ENCODE peak calls at places on chromosomes 7 and 10, in eight cellular contexts. One of them, this sample, is unnamed.

GRCh38 chr7:31318308-31318707 is 22.2 kb downstream of the NEUROD6 start:
- DNase-seq in SJSA1: no peak
- DNase-seq in thoracic aorta: no peak
- DNase-seq in WERI-Rb-1: no peak
- DNase-seq in HepG2: peak
- DNase-seq in tibial artery: no peak
- DNase-seq in ovary: no peak
- DNase-seq in left ventricle myocardium inferior: no peak
- DNase-seq in this sample: no peak

GRCh38 chr10:86266446-86267242 is 100.0 kb downstream of the GRID1 start:
- DNase-seq in SJSA1: no peak
- DNase-seq in thoracic aorta: no peak
- DNase-seq in WERI-Rb-1: peak
- DNase-seq in HepG2: no peak
- DNase-seq in tibial artery: peak
- DNase-seq in ovary: no peak
- DNase-seq in left ventricle myocardium inferior: no peak
- DNase-seq in this sample: peak

GRCh38 chr7:84364708-84365107 is 170.1 kb upstream of the SEMA3A start:
- DNase-seq in SJSA1: peak
- DNase-seq in thoracic aorta: no peak
- DNase-seq in WERI-Rb-1: no peak
- DNase-seq in HepG2: no peak
- DNase-seq in tibial artery: no peak
- DNase-seq in ovary: no peak
- DNase-seq in left ventricle myocardium inferior: no peak
- DNase-seq in this sample: no peak

GRCh38 chr7:27734583-27734982 is 5.4 kb upstream of the TAX1BP1 start:
- DNase-seq in SJSA1: no peak
- DNase-seq in thoracic aorta: no peak
- DNase-seq in WERI-Rb-1: no peak
- DNase-seq in HepG2: no peak
- DNase-seq in tibial artery: no peak
- DNase-seq in ovary: no peak
- DNase-seq in left ventricle myocardium inferior: no peak
- DNase-seq in this sample: no peak

GRCh38 chr10:17022898-17023297 is 106.7 kb downstream of the CUBN start:
- DNase-seq in SJSA1: no peak
- DNase-seq in thoracic aorta: no peak
- DNase-seq in WERI-Rb-1: no peak
- DNase-seq in HepG2: no peak
- DNase-seq in tibial artery: no peak
- DNase-seq in ovary: no peak
- DNase-seq in left ventricle myocardium inferior: no peak
- DNase-seq in this sample: peak

GRCh38 chr10:97020452-97021400 is 165.0 kb downstream of the SLIT1 start:
- DNase-seq in SJSA1: no peak
- DNase-seq in thoracic aorta: no peak
- DNase-seq in WERI-Rb-1: peak
- DNase-seq in HepG2: no peak
- DNase-seq in tibial artery: peak
- DNase-seq in ovary: peak
- DNase-seq in left ventricle myocardium inferior: peak
- DNase-seq in this sample: peak

GRCh38 chr7:100884741-100885439 is 4.6 kb downstream of the UFSP1 start:
- DNase-seq in SJSA1: no peak
- DNase-seq in thoracic aorta: no peak
- DNase-seq in WERI-Rb-1: no peak
- DNase-seq in HepG2: no peak
- DNase-seq in tibial artery: no peak
- DNase-seq in ovary: no peak
- DNase-seq in left ventricle myocardium inferior: no peak
- DNase-seq in this sample: no peak

GRCh38 chr7:119033641-119034040 is 809.1 kb downstream of the ANKRD7 start:
- DNase-seq in SJSA1: no peak
- DNase-seq in thoracic aorta: no peak
- DNase-seq in WERI-Rb-1: no peak
- DNase-seq in HepG2: no peak
- DNase-seq in tibial artery: no peak
- DNase-seq in ovary: no peak
- DNase-seq in left ventricle myocardium inferior: no peak
- DNase-seq in this sample: no peak

GRCh38 chr7:66542049-66542448 is 86.6 kb upstream of the KCTD7 start:
- DNase-seq in SJSA1: no peak
- DNase-seq in thoracic aorta: no peak
- DNase-seq in WERI-Rb-1: no peak
- DNase-seq in HepG2: no peak
- DNase-seq in tibial artery: no peak
- DNase-seq in ovary: no peak
- DNase-seq in left ventricle myocardium inferior: no peak
- DNase-seq in this sample: no peak

GRCh38 chr7:146503844-146504243 is 387.2 kb downstream of the CNTNAP2 start:
- DNase-seq in SJSA1: no peak
- DNase-seq in thoracic aorta: no peak
- DNase-seq in WERI-Rb-1: no peak
- DNase-seq in HepG2: no peak
- DNase-seq in tibial artery: no peak
- DNase-seq in ovary: no peak
- DNase-seq in left ventricle myocardium inferior: no peak
- DNase-seq in this sample: no peak

GRCh38 chr7:77989981-77990566 is 191.5 kb downstream of the PHTF2 start:
- DNase-seq in SJSA1: no peak
- DNase-seq in thoracic aorta: no peak
- DNase-seq in WERI-Rb-1: peak
- DNase-seq in HepG2: no peak
- DNase-seq in tibial artery: no peak
- DNase-seq in ovary: no peak
- DNase-seq in left ventricle myocardium inferior: no peak
- DNase-seq in this sample: peak

GRCh38 chr7:22666732-22667131 is 60.3 kb upstream of the IL6 start:
- DNase-seq in SJSA1: no peak
- DNase-seq in thoracic aorta: no peak
- DNase-seq in WERI-Rb-1: no peak
- DNase-seq in HepG2: no peak
- DNase-seq in tibial artery: no peak
- DNase-seq in ovary: no peak
- DNase-seq in left ventricle myocardium inferior: no peak
- DNase-seq in this sample: no peak

GRCh38 chr7:90708841-90709317 is 112.8 kb downstream of the CDK14 start:
- DNase-seq in SJSA1: no peak
- DNase-seq in thoracic aorta: no peak
- DNase-seq in WERI-Rb-1: peak
- DNase-seq in HepG2: peak
- DNase-seq in tibial artery: no peak
- DNase-seq in ovary: no peak
- DNase-seq in left ventricle myocardium inferior: no peak
- DNase-seq in this sample: peak

GRCh38 chr10:80372675-80373074 is 16.1 kb downstream of the DYDC2 start:
- DNase-seq in SJSA1: no peak
- DNase-seq in thoracic aorta: no peak
- DNase-seq in WERI-Rb-1: no peak
- DNase-seq in HepG2: no peak
- DNase-seq in tibial artery: no peak
- DNase-seq in ovary: no peak
- DNase-seq in left ventricle myocardium inferior: no peak
- DNase-seq in this sample: no peak

GRCh38 chr10:48610585-48611093 is 5.8 kb upstream of the ARHGAP22 start:
- DNase-seq in SJSA1: no peak
- DNase-seq in thoracic aorta: no peak
- DNase-seq in WERI-Rb-1: peak
- DNase-seq in HepG2: no peak
- DNase-seq in tibial artery: no peak
- DNase-seq in ovary: no peak
- DNase-seq in left ventricle myocardium inferior: no peak
- DNase-seq in this sample: no peak

GRCh38 chr7:31121641-31122040 is 69.5 kb downstream of the ADCYAP1R1 start:
- DNase-seq in SJSA1: no peak
- DNase-seq in thoracic aorta: no peak
- DNase-seq in WERI-Rb-1: no peak
- DNase-seq in HepG2: no peak
- DNase-seq in tibial artery: no peak
- DNase-seq in ovary: no peak
- DNase-seq in left ventricle myocardium inferior: no peak
- DNase-seq in this sample: no peak

GRCh38 chr10:114491933-114492332 is 87.6 kb upstream of the AFAP1L2 start:
- DNase-seq in SJSA1: no peak
- DNase-seq in thoracic aorta: no peak
- DNase-seq in WERI-Rb-1: no peak
- DNase-seq in HepG2: no peak
- DNase-seq in tibial artery: no peak
- DNase-seq in ovary: peak
- DNase-seq in left ventricle myocardium inferior: no peak
- DNase-seq in this sample: no peak

GRCh38 chr7:1552200-1552599 is 3.8 kb downstream of the TMEM184A start:
- DNase-seq in SJSA1: no peak
- DNase-seq in thoracic aorta: no peak
- DNase-seq in WERI-Rb-1: no peak
- DNase-seq in HepG2: no peak
- DNase-seq in tibial artery: no peak
- DNase-seq in ovary: no peak
- DNase-seq in left ventricle myocardium inferior: no peak
- DNase-seq in this sample: no peak

DNA sequence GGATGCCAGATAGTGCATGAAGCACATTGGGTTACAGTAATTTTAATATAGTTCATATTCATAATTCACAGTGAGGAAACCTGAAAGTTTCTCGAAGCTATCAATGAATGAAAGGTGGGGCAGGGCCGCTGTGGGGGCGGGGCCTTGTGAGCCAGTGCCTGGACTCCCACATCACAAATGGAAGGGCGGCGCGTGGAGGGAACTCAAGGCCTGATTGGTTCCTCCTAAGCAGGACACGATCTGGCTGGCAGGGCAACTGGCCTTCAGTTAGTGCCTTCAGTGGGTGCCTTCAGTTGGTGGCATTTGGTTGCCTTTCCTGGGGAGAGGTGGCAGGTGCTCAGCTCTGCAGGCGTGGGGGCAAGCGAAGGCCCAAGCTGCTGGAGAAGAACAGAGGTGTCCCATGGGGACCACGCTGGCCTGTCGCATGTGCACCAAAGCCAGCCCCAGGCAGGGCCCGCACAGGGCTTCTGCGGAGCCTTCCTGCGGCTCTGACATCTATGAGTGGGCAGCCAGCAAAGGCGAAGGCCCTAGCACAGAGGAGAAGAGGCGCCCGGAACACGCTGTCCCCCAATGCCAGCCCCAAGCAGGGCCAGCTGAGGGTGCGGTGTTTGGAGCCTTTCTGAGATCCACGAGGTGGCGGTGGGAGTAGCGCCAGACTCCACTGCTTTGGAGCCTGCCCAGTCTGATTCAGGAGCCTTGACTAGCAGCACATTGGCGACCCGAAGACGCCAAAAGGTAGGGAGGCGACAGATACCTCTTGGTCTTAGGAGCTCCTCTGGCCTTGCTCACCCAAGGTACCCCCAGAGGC is 118.0 kb upstream of the PDSS1 start:
- DNase-seq in SJSA1: no peak
- DNase-seq in thoracic aorta: no peak
- DNase-seq in WERI-Rb-1: no peak
- DNase-seq in HepG2: no peak
- DNase-seq in tibial artery: no peak
- DNase-seq in ovary: no peak
- DNase-seq in left ventricle myocardium inferior: no peak
- DNase-seq in this sample: peak
- H3K4me3 ChIP-seq in SJSA1: no peak
- H3K4me3 ChIP-seq in thoracic aorta: no peak
- H3K4me3 ChIP-seq in WERI-Rb-1: no peak
- H3K4me3 ChIP-seq in HepG2: no peak
- H3K4me3 ChIP-seq in tibial artery: no peak
- H3K4me3 ChIP-seq in ovary: no peak
- H3K4me3 ChIP-seq in left ventricle myocardium inferior: no peak
- H3K4me3 ChIP-seq in this sample: no peak

GRCh38 chr10:89301231-89301630 is 615 bp upstream of the IFIT2 start:
- DNase-seq in SJSA1: peak
- DNase-seq in thoracic aorta: no peak
- DNase-seq in WERI-Rb-1: no peak
- DNase-seq in HepG2: no peak
- DNase-seq in tibial artery: no peak
- DNase-seq in ovary: no peak
- DNase-seq in left ventricle myocardium inferior: no peak
- DNase-seq in this sample: no peak
- H3K27ac ChIP-seq in SJSA1: peak
- H3K27ac ChIP-seq in thoracic aorta: peak
- H3K27ac ChIP-seq in WERI-Rb-1: no peak
- H3K27ac ChIP-seq in HepG2: no peak
- H3K27ac ChIP-seq in tibial artery: peak
- H3K27ac ChIP-seq in ovary: peak
- H3K27ac ChIP-seq in left ventricle myocardium inferior: peak
- H3K27ac ChIP-seq in this sample: no peak

DNA sequence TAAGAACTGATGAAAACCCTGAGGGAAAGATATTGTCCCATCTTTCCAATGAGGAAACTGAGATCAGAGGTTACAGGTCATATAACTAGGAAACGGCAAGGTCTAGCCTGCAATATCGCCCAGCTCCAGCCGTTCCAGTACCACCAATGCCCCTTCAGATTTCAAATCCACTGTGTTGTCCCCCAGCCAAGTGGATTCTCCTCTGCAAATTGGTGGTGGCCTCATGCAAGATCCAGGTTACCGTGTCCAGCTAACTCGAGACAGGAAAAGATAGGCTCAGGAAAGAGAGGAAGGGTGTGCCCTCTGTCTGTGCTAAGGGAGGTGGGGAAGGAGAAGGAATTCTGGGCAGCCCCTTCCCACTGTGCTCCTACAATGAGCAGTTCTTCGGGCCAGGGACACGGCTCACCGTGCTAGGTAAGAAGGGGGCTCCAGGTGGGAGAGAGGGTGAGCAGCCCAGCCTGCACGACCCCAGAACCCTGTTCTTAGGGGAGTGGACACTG is 25.3 kb downstream of the PRSS2 start:
- DNase-seq in SJSA1: no peak
- DNase-seq in thoracic aorta: no peak
- DNase-seq in WERI-Rb-1: no peak
- DNase-seq in HepG2: no peak
- DNase-seq in tibial artery: no peak
- DNase-seq in ovary: no peak
- DNase-seq in left ventricle myocardium inferior: no peak
- DNase-seq in this sample: no peak
- H3K4me3 ChIP-seq in SJSA1: no peak
- H3K4me3 ChIP-seq in thoracic aorta: peak
- H3K4me3 ChIP-seq in WERI-Rb-1: no peak
- H3K4me3 ChIP-seq in HepG2: no peak
- H3K4me3 ChIP-seq in tibial artery: no peak
- H3K4me3 ChIP-seq in ovary: no peak
- H3K4me3 ChIP-seq in left ventricle myocardium inferior: no peak
- H3K4me3 ChIP-seq in this sample: peak

DNA sequence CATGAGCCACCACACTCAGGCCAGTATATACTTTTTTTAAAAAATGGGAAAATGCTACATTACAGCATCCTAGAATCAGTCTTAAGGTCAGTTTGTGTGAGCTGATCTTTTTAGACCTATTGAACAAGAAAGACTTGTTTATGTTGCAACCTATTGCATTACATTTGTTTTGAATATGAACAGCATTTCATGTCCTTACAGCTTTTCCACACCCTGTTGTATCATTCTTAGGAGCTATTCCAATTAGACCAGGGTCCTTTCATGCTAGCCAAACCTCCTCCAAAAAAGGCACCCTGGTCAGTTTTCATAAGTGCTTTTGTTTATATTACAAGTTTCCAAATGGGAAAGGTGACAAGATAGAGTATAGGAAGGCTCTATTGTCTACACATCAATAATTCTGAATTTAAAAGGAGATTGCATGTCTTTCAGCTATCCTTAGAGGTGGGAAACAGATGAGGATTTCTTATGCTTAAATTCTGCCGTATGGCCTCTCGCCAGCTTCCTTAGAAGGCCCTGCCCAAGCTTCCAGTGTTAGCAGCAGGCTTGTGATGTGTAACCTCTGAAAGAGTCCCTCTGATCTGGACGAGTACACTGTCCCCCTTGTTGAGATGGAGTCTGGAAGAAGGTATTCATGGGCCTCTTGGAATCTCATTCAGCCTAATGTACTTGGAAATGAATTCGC is 171.9 kb downstream of the OTUD1 start:
- DNase-seq in SJSA1: no peak
- DNase-seq in thoracic aorta: no peak
- DNase-seq in WERI-Rb-1: no peak
- DNase-seq in HepG2: no peak
- DNase-seq in tibial artery: no peak
- DNase-seq in ovary: no peak
- DNase-seq in left ventricle myocardium inferior: no peak
- DNase-seq in this sample: no peak
- H3K27ac ChIP-seq in SJSA1: no peak
- H3K27ac ChIP-seq in thoracic aorta: no peak
- H3K27ac ChIP-seq in WERI-Rb-1: no peak
- H3K27ac ChIP-seq in HepG2: no peak
- H3K27ac ChIP-seq in tibial artery: no peak
- H3K27ac ChIP-seq in ovary: no peak
- H3K27ac ChIP-seq in left ventricle myocardium inferior: no peak
- H3K27ac ChIP-seq in this sample: no peak